ENCODE peak calls at places on chromosomes 3 and 15, in seven cellular contexts. One of them, this sample, is unnamed. For H4K20me1, the result is how much of the 10 kb centered on the place peaks cover.

GRCh38 chr3:43394071-43394501 is 107.7 kb downstream of the SNRK start:
- DNase-seq in endothelial cell of umbilical vein: peak
- DNase-seq in HepG2: no peak
- DNase-seq in astrocyte: peak
- DNase-seq in GM23338: no peak
- DNase-seq in IMR-90: peak
- DNase-seq in neural progenitor cell: no peak
- DNase-seq in this sample: no peak

GRCh38 chr15:59622289-59622688 is 10.7 kb downstream of the GCNT3 start:
- DNase-seq in endothelial cell of umbilical vein: peak
- DNase-seq in HepG2: peak
- DNase-seq in astrocyte: peak
- DNase-seq in GM23338: peak
- DNase-seq in IMR-90: peak
- DNase-seq in neural progenitor cell: peak
- DNase-seq in this sample: peak

GRCh38 chr15:44087578-44088190 is 107.4 kb downstream of the FRMD5 start:
- DNase-seq in endothelial cell of umbilical vein: peak
- DNase-seq in HepG2: no peak
- DNase-seq in astrocyte: peak
- DNase-seq in GM23338: no peak
- DNase-seq in IMR-90: peak
- DNase-seq in neural progenitor cell: no peak
- DNase-seq in this sample: no peak

GRCh38 chr15:52080031-52080430 is 32.5 kb downstream of the BCL2L10 start:
- DNase-seq in endothelial cell of umbilical vein: no peak
- DNase-seq in HepG2: no peak
- DNase-seq in astrocyte: peak
- DNase-seq in GM23338: no peak
- DNase-seq in IMR-90: no peak
- DNase-seq in neural progenitor cell: no peak
- DNase-seq in this sample: no peak

GRCh38 chr3:53040361-53040820 is 5.5 kb downstream of the SFMBT1 start:
- DNase-seq in endothelial cell of umbilical vein: no peak
- DNase-seq in HepG2: peak
- DNase-seq in astrocyte: peak
- DNase-seq in GM23338: no peak
- DNase-seq in IMR-90: peak
- DNase-seq in neural progenitor cell: no peak
- DNase-seq in this sample: no peak

GRCh38 chr15:74427607-74428441 is 5.9 kb downstream of the SEMA7A start:
- DNase-seq in endothelial cell of umbilical vein: no peak
- DNase-seq in HepG2: peak
- DNase-seq in astrocyte: no peak
- DNase-seq in GM23338: no peak
- DNase-seq in IMR-90: no peak
- DNase-seq in neural progenitor cell: no peak
- DNase-seq in this sample: no peak

GRCh38 chr3:144629413-144629812 is 657.8 kb downstream of the DIPK2A start:
- DNase-seq in endothelial cell of umbilical vein: no peak
- DNase-seq in HepG2: no peak
- DNase-seq in astrocyte: no peak
- DNase-seq in GM23338: no peak
- DNase-seq in IMR-90: no peak
- DNase-seq in neural progenitor cell: no peak
- DNase-seq in this sample: no peak

GRCh38 chr3:148680289-148680688 is 17.4 kb upstream of the AGTR1 start:
- DNase-seq in endothelial cell of umbilical vein: no peak
- DNase-seq in HepG2: no peak
- DNase-seq in astrocyte: no peak
- DNase-seq in GM23338: no peak
- DNase-seq in IMR-90: no peak
- DNase-seq in neural progenitor cell: no peak
- DNase-seq in this sample: no peak

GRCh38 chr3:125186261-125186770 is 26.2 kb downstream of the SLC12A8 start:
- DNase-seq in endothelial cell of umbilical vein: no peak
- DNase-seq in HepG2: no peak
- DNase-seq in astrocyte: peak
- DNase-seq in GM23338: no peak
- DNase-seq in IMR-90: peak
- DNase-seq in neural progenitor cell: no peak
- DNase-seq in this sample: no peak

GRCh38 chr3:129690406-129690805 is 83.9 kb upstream of the PLXND1 start:
- DNase-seq in endothelial cell of umbilical vein: peak
- DNase-seq in HepG2: peak
- DNase-seq in astrocyte: peak
- DNase-seq in GM23338: peak
- DNase-seq in IMR-90: peak
- DNase-seq in neural progenitor cell: peak
- DNase-seq in this sample: peak

GRCh38 chr3:110783541-110783940 is 288.1 kb upstream of the NECTIN3 start:
- DNase-seq in endothelial cell of umbilical vein: no peak
- DNase-seq in HepG2: no peak
- DNase-seq in astrocyte: no peak
- DNase-seq in GM23338: no peak
- DNase-seq in IMR-90: no peak
- DNase-seq in neural progenitor cell: peak
- DNase-seq in this sample: no peak

DNA sequence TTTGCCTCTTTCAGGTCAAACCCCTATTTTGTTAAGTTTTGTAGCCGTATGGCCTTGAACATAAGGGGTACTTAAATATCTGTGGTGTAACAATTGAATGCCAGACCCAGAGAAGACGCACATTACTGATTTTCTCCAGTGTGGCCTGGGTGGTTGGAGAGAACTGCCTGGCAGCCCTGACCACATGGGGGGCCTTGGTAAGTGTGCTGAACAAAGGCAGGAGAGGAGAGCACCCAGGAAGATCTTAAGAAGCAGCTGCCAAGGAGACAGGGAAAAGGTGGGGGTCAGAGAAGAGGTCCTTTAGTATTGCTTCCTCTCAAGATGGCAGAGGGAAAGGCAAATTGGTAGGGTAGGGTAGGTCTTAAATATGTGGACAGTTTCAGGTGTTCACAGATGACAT is 35.7 kb downstream of the TRANK1 start:
- DNase-seq in endothelial cell of umbilical vein: no peak
- DNase-seq in HepG2: no peak
- DNase-seq in astrocyte: no peak
- DNase-seq in GM23338: no peak
- DNase-seq in IMR-90: no peak
- DNase-seq in neural progenitor cell: no peak
- DNase-seq in this sample: no peak
- H3K4me2 ChIP-seq in endothelial cell of umbilical vein: no peak
- H3K4me2 ChIP-seq in HepG2: no peak
- H3K4me2 ChIP-seq in astrocyte: no peak
- H3K4me2 ChIP-seq in GM23338: no peak
- H3K4me2 ChIP-seq in IMR-90: no peak
- H3K4me2 ChIP-seq in neural progenitor cell: no peak
- H3K4me2 ChIP-seq in this sample: peak

DNA sequence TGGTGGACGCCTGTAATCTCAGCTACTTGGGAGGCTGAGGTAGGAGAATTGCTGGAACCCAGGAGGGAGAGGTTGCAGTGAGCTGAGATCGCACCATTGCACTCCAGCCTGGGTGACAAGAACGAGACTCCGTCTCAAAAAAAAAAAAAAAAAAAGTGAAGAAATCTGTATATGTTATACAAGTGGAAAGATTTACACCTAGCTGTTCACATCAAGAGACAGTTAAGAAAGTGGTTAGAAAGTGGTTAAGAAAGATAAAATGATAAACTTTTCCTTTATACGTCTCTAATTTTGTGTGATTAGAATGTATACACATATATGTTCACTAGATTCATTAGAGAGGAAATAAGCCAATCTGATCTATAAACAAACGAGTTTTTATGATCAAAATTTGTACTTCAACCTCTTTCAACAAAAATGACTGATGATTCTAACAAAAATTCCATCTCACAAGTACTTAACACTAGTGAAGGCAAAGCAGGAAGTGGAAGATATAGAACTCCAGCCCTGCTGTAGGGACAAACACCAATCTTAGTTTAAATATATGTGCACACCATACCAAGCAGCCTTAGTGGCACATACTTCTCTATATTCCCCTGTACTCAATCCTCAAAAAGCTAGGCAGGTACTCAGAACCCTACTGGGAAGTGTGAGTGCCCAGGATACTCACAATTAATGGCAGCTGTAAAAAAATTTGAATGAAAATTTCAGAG is 51.2 kb downstream of the RAF1 start:
- DNase-seq in endothelial cell of umbilical vein: no peak
- DNase-seq in HepG2: no peak
- DNase-seq in astrocyte: no peak
- DNase-seq in GM23338: no peak
- DNase-seq in IMR-90: no peak
- DNase-seq in neural progenitor cell: no peak
- DNase-seq in this sample: no peak
- H4K20me1 ChIP-seq in endothelial cell of umbilical vein: under half
- H4K20me1 ChIP-seq in HepG2: under half
- H4K20me1 ChIP-seq in astrocyte: half or more
- H4K20me1 ChIP-seq in GM23338: under half
- H4K20me1 ChIP-seq in IMR-90: under half
- H4K20me1 ChIP-seq in neural progenitor cell: half or more
- H4K20me1 ChIP-seq in this sample: under half

DNA sequence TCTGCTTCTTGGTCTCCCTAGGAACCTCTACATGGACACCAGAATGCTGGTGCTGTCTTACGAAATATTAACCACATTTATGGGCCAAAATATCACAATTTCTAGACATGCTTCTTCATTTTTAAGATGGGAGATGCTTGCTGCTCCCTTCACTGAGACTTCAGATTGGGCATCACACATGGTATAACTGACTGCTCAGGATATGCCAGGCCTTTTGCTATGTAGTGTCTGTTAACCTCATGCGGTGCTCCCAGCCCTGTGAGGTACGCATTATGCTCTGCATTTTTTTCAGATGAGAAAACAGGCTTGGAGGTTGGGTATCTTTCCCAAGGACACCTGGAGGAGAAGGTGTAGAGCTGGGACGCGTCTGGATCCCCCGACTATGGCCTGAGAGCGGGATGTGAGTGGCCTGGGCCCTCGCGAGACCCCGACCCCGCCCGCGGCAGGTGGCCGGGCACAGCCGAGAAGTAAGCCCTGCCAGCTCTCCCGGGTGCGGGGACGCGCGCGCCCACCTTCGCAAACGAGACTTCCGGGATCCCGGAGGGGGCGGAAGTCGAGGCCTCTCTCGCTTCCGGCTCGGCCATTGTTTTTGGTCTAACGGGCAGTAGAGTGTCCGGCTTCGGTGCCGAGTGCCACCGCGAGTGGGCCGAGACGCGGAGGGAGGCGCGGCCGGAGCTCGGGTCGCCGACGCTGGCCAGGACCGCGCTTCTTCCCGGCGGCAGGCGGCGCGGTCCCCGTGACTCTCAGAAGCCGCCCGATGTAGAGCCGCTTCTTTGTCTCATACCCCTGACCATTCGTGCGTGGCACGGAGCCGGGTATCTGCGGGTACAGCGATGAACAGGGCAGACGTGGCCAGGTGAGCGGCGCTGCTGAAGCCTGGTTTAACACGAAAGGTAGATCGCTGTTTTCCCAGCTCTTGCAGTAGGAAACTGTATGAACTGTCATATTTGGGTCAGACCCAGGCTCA is at the start of gene ZKSCAN7:
- DNase-seq in endothelial cell of umbilical vein: peak
- DNase-seq in HepG2: peak
- DNase-seq in astrocyte: peak
- DNase-seq in GM23338: peak
- DNase-seq in IMR-90: peak
- DNase-seq in neural progenitor cell: peak
- DNase-seq in this sample: no peak
- H3K27ac ChIP-seq in endothelial cell of umbilical vein: no peak
- H3K27ac ChIP-seq in HepG2: peak
- H3K27ac ChIP-seq in astrocyte: peak
- H3K27ac ChIP-seq in GM23338: no peak
- H3K27ac ChIP-seq in IMR-90: peak
- H3K27ac ChIP-seq in neural progenitor cell: no peak
- H3K27ac ChIP-seq in this sample: no peak

DNA sequence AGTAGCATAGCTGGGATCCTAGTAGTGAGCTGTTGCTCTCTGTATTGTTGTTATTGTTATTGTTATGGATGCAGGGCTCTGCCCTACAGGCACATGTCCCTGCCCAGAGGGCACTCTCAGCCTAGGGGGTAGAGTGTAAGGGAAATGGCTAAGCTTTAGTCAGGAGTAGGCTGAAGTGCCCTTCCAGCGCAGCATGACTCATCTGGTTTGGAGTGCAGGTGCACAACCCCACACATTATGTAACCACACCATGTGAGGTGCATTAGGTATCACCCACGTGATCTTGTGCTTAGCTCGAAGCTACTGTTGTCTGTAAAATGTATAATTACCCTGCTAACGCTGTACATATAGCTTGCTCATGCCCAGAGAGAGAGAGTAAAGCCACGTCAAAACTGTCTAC is 48.3 kb upstream of the TIPARP start:
- DNase-seq in endothelial cell of umbilical vein: no peak
- DNase-seq in HepG2: no peak
- DNase-seq in astrocyte: peak
- DNase-seq in GM23338: no peak
- DNase-seq in IMR-90: no peak
- DNase-seq in neural progenitor cell: no peak
- DNase-seq in this sample: peak
- H3K4me2 ChIP-seq in endothelial cell of umbilical vein: no peak
- H3K4me2 ChIP-seq in HepG2: no peak
- H3K4me2 ChIP-seq in astrocyte: no peak
- H3K4me2 ChIP-seq in GM23338: no peak
- H3K4me2 ChIP-seq in IMR-90: no peak
- H3K4me2 ChIP-seq in neural progenitor cell: no peak
- H3K4me2 ChIP-seq in this sample: no peak

GRCh38 chr3:194294199-194294887 is 56.8 kb downstream of the CPN2 start:
- DNase-seq in endothelial cell of umbilical vein: no peak
- DNase-seq in HepG2: no peak
- DNase-seq in astrocyte: no peak
- DNase-seq in GM23338: peak
- DNase-seq in IMR-90: no peak
- DNase-seq in neural progenitor cell: peak
- DNase-seq in this sample: no peak
- H4K20me1 ChIP-seq in endothelial cell of umbilical vein: under half
- H4K20me1 ChIP-seq in HepG2: under half
- H4K20me1 ChIP-seq in astrocyte: under half
- H4K20me1 ChIP-seq in GM23338: under half
- H4K20me1 ChIP-seq in IMR-90: under half
- H4K20me1 ChIP-seq in neural progenitor cell: under half
- H4K20me1 ChIP-seq in this sample: under half